ENCODE peak calls at places on chromosome 15, in nine cellular contexts. W is heart left ventricle, K is stomach, V is A549, O is transverse colon, H is endothelial cell of umbilical vein, F is HepG2, U is esophagus squamous epithelium, I is HCT116. X is an unnamed sample.

GRCh38 chr15:25061808-25062550 is 107.2 kb downstream of the SNRPN start:
- DNase-seq in U (no peak), K (no peak), I (no peak), W (no peak), H (no peak), V (no peak), F (no peak), O (no peak), X (peak)

GRCh38 chr15:31031471-31032064 is 40.1 kb upstream of the MTMR10 start:
- DNase-seq in H (peak), U (no peak), O (no peak), W (no peak), V (no peak), I (no peak), F (no peak), K (no peak), X (no peak)

GRCh38 chr15:39074341-39074740 is 506.5 kb upstream of the THBS1 start:
- DNase-seq in H (no peak), K (no peak), V (no peak), W (no peak), I (no peak), F (no peak), U (no peak), O (no peak), X (no peak)

GRCh38 chr15:76575177-76576078 is 238.9 kb downstream of the ISL2 start:
- DNase-seq in U (no peak), K (no peak), V (no peak), I (no peak), H (no peak), O (no peak), W (no peak), F (no peak), X (no peak)

GRCh38 chr15:39361497-39361896 is 219.4 kb upstream of the THBS1 start:
- DNase-seq in V (no peak), O (no peak), U (no peak), F (no peak), W (no peak), I (no peak), K (no peak), H (peak), X (no peak)

GRCh38 chr15:20645956-20646355 is 104.4 kb upstream of the GOLGA6L6 start:
- DNase-seq in H (no peak), I (no peak), F (no peak), W (peak), O (peak), U (no peak), K (no peak), V (peak), X (no peak)

GRCh38 chr15:69997701-69998273 is 99.9 kb downstream of the TLE3 start:
- DNase-seq in H (no peak), U (no peak), O (peak), F (no peak), V (peak), W (no peak), I (peak), K (peak), X (no peak)

GRCh38 chr15:36898522-36899126 is 201.7 kb downstream of the MEIS2 start:
- DNase-seq in W (no peak), O (no peak), K (no peak), V (no peak), F (peak), U (no peak), I (no peak), H (no peak), X (no peak)

GRCh38 chr15:55588070-55588817 is at the start of gene PYGO1:
- DNase-seq in V (peak), W (peak), U (no peak), K (peak), F (peak), O (peak), H (peak), I (no peak), X (peak)

GRCh38 chr15:73324496-73325170 is 44.1 kb downstream of the HCN4 start:
- DNase-seq in K (no peak), H (no peak), F (no peak), V (no peak), O (no peak), W (no peak), I (no peak), U (no peak), X (peak)

GRCh38 chr15:84947947-84948830 is 33.5 kb upstream of the PDE8A start:
- DNase-seq in O (no peak), H (peak), V (peak), W (no peak), I (no peak), F (no peak), U (no peak), K (no peak), X (no peak)

GRCh38 chr15:71215126-71215894 is 100.0 kb downstream of the THSD4 start:
- DNase-seq in K (no peak), U (no peak), F (no peak), W (no peak), O (no peak), H (no peak), I (no peak), V (no peak), X (no peak)

GRCh38 chr15:71545223-71545760 is 265.1 kb upstream of the NR2E3 start:
- DNase-seq in K (no peak), O (no peak), V (no peak), I (no peak), W (no peak), H (no peak), U (no peak), F (no peak), X (no peak)

GRCh38 chr15:59174846-59175831 is 31.5 kb upstream of the LDHAL6B start:
- DNase-seq in K (peak), O (peak), V (peak), U (no peak), H (peak), I (peak), F (peak), W (peak), X (peak)

GRCh38 chr15:66679043-66679656 is 22.9 kb upstream of the SMAD6 start:
- DNase-seq in F (no peak), K (no peak), O (no peak), H (no peak), V (no peak), U (no peak), W (no peak), I (no peak), X (no peak)

GRCh38 chr15:38883987-38884386 is 319.4 kb upstream of the RASGRP1 start:
- DNase-seq in V (no peak), O (no peak), W (no peak), F (no peak), H (peak), I (no peak), U (no peak), K (no peak), X (no peak)

GRCh38 chr15:48638966-48639365 is 6.5 kb downstream of the FBN1 start:
- DNase-seq in V (no peak), K (no peak), O (no peak), F (no peak), I (no peak), H (no peak), W (no peak), U (no peak), X (no peak)

GRCh38 chr15:40567111-40567510 is 2.0 kb upstream of the RPUSD2 start:
- DNase-seq in H (peak), I (peak), U (no peak), F (peak), V (peak), K (no peak), O (no peak), W (no peak), X (no peak)

GRCh38 chr15:36942248-36942827 is 158.0 kb downstream of the MEIS2 start:
- DNase-seq in F (no peak), W (no peak), V (no peak), U (no peak), I (no peak), O (no peak), K (no peak), H (no peak), X (no peak)

GRCh38 chr15:25832158-25832557 is 31.0 kb downstream of the ATP10A start:
- DNase-seq in U (no peak), W (no peak), F (no peak), H (no peak), I (no peak), V (no peak), K (no peak), O (no peak), X (no peak)

GRCh38 chr15:22819651-22820050 is 18.8 kb upstream of the NIPA2 start:
- DNase-seq in I (no peak), F (no peak), K (no peak), U (no peak), H (no peak), O (no peak), W (no peak), V (no peak), X (no peak)

GRCh38 chr15:96893159-96893906 is 562.8 kb downstream of the NR2F2 start:
- DNase-seq in W (no peak), O (no peak), V (peak), F (no peak), K (peak), I (no peak), U (no peak), H (peak), X (no peak)
- TF ChIP-seq CTCF in W (peak), O (peak), V (peak), F (peak), K (peak), I (no peak), U (peak), H (peak), X (peak)

DNA sequence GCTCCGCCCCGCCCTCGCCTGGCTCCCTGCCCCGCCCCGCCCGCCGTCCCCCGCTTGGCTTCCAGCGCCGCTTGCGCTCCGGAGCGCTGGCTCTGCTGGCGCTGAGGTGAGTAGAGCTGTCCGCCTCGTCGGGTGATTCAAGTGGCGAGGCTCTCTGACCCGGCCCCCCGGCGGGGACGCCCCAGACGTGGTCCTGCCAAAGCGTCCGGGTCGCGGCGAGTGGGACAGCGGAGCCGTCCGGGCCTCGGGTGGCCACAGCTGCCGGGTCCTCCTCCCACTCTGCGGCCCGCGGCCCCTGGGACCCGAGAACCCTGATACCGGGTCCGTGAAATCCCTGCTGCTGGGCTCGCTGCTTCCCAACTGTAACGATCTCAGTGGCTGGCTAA is at the start of gene LRRC28:
- DNase-seq in V (no peak), O (no peak), I (no peak), F (peak), H (no peak), K (no peak), U (no peak), W (no peak), X (no peak)
- TF ChIP-seq POLR2A in V (peak), O (peak), I (peak), F (peak), H (peak), K (peak), U (no peak), W (peak), X (no peak)

DNA sequence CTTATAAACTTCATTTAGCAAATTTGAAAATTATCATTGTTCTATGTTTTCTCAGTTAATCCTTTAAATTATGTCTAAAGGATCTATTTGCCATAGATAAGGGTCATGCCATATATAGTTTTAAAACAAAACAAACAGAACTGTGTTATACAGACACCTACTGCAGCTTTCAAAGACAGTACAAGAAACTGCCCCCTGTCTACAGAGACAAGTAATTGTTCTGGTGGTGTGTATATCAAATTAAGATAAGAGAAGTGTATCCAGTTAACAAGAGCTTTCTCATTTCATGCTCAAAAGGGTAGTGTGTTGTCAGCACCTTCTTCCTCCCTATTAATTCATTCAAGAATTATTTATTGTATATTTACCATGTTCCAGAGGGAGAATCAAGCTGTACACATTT is 201.2 kb downstream of the FMN1 start:
- DNase-seq in O (no peak), I (no peak), W (no peak), V (peak), U (no peak), H (no peak), F (no peak), K (no peak), X (no peak)
- TF ChIP-seq CTCF in O (peak), I (no peak), W (no peak), V (peak), U (no peak), H (no peak), F (no peak), K (no peak), X (no peak)

GRCh38 chr15:98126326-98127090 is 166.0 kb downstream of the ARRDC4 start:
- DNase-seq in I (no peak), O (no peak), U (no peak), H (no peak), F (no peak), K (no peak), W (no peak), V (no peak), X (no peak)

GRCh38 chr15:98123834-98124233 is 163.3 kb downstream of the ARRDC4 start:
- DNase-seq in K (no peak), W (no peak), O (no peak), I (no peak), F (no peak), U (no peak), V (no peak), H (no peak), X (no peak)

GRCh38 chr15:98131924-98132323 is 171.4 kb downstream of the ARRDC4 start:
- DNase-seq in O (no peak), I (no peak), W (no peak), F (no peak), U (no peak), K (no peak), H (no peak), V (no peak), X (no peak)

GRCh38 chr15:98124576-98124975 is 164.1 kb downstream of the ARRDC4 start:
- DNase-seq in F (no peak), V (no peak), U (no peak), H (no peak), I (no peak), W (no peak), K (no peak), O (no peak), X (no peak)

DNA sequence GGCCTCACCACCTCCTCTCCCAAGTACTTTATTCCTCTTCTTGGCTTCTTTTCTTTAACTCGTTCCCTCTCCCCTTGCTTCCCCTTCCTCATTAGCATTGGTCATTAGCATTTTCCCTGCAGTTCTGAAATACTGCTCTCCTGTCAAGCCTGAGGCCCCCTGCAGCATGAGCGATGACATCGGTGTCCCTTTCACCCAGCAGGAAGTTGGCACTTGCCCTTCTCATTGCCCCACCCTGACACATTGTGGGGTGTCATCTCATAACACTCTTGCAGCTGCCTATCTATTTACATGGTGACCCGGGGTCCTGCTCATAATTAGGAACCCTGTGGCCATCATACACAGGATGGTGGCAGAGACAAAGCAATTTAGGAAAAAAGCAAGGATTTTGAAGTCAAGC is 167.1 kb downstream of the ARRDC4 start:
- DNase-seq in K (no peak), V (no peak), U (no peak), F (no peak), O (no peak), H (no peak), W (no peak), I (no peak), X (no peak)
- TF ChIP-seq POLR2A in K (no peak), V (no peak), U (no peak), F (no peak), O (no peak), H (no peak), W (no peak), I (no peak), X (no peak)

GRCh38 chr15:43799209-43799944 is 643 bp downstream of the SERINC4 start:
- DNase-seq in K (no peak), H (no peak), W (no peak), I (no peak), F (no peak), U (no peak), O (peak), V (no peak), X (no peak)
- TF ChIP-seq CTCF in K (no peak), H (no peak), W (no peak), I (no peak), F (no peak), U (no peak), O (no peak), V (no peak), X (no peak)

GRCh38 chr15:41572866-41573265 is 13.9 kb downstream of the TYRO3 start:
- DNase-seq in V (no peak), K (no peak), U (no peak), W (no peak), F (no peak), I (no peak), H (no peak), O (no peak), X (no peak)

GRCh38 chr15:41575282-41575681 is 16.3 kb downstream of the TYRO3 start:
- DNase-seq in W (no peak), V (no peak), O (no peak), U (no peak), F (no peak), I (no peak), K (no peak), H (no peak), X (no peak)

GRCh38 chr15:41574158-41574557 is 15.1 kb downstream of the TYRO3 start:
- DNase-seq in K (no peak), V (no peak), O (no peak), H (no peak), F (no peak), W (no peak), U (no peak), I (no peak), X (no peak)

GRCh38 chr15:41571948-41572347 is 12.9 kb downstream of the TYRO3 start:
- DNase-seq in W (no peak), K (no peak), H (no peak), I (no peak), V (no peak), O (no peak), F (no peak), U (no peak), X (no peak)

GRCh38 chr15:41573396-41573795 is 14.4 kb downstream of the TYRO3 start:
- DNase-seq in U (no peak), I (no peak), K (no peak), F (no peak), V (no peak), O (no peak), W (no peak), H (no peak), X (no peak)
- TF ChIP-seq POLR2A in U (no peak), I (no peak), K (no peak), F (no peak), V (no peak), O (no peak), W (no peak), H (no peak), X (no peak)

GRCh38 chr15:92696096-92696495 is 40.5 kb upstream of the FAM174B start:
- DNase-seq in K (no peak), I (no peak), U (no peak), W (no peak), F (no peak), H (no peak), O (no peak), V (no peak), X (no peak)

GRCh38 chr15:92690370-92690769 is 34.8 kb upstream of the FAM174B start:
- DNase-seq in F (no peak), I (no peak), O (no peak), U (no peak), W (no peak), V (no peak), H (no peak), K (no peak), X (no peak)

GRCh38 chr15:92693922-92694331 is 38.4 kb upstream of the FAM174B start:
- DNase-seq in K (no peak), U (no peak), F (peak), I (peak), V (peak), W (no peak), O (no peak), H (peak), X (no peak)
- TF ChIP-seq CTCF in K (no peak), U (no peak), F (peak), I (peak), V (peak), W (peak), O (no peak), H (peak), X (no peak)

GRCh38 chr15:75455982-75456531 is 4.6 kb upstream of the SIN3A start:
- DNase-seq in K (peak), H (peak), I (peak), O (peak), W (no peak), V (peak), U (no peak), F (peak), X (no peak)
- TF ChIP-seq POLR2A in K (no peak), H (no peak), I (no peak), O (peak), W (no peak), V (no peak), U (no peak), F (no peak), X (no peak)

GRCh38 chr15:75029378-75030022 is 6.1 kb downstream of the PPCDC start:
- DNase-seq in O (peak), W (peak), U (peak), K (peak), F (peak), V (peak), H (peak), I (peak), X (peak)
- TF ChIP-seq CTCF in O (peak), W (peak), U (peak), K (peak), F (peak), V (peak), H (peak), I (peak), X (peak)

GRCh38 chr15:90902996-90903732 is at the start of gene MAN2A2:
- DNase-seq in V (peak), K (peak), H (peak), U (no peak), O (peak), I (peak), W (peak), F (peak), X (no peak)

GRCh38 chr15:90901799-90902655 is 1.1 kb upstream of the MAN2A2 start:
- DNase-seq in H (peak), K (peak), F (peak), U (no peak), O (peak), V (peak), I (peak), W (peak), X (peak)

GRCh38 chr15:90904746-90905145 is 1.6 kb downstream of the MAN2A2 start:
- DNase-seq in I (no peak), K (no peak), V (no peak), U (no peak), H (no peak), O (no peak), F (no peak), W (no peak), X (no peak)

GRCh38 chr15:90903733-90904536 is 833 bp downstream of the MAN2A2 start:
- DNase-seq in K (peak), V (peak), H (no peak), F (peak), U (no peak), I (no peak), O (peak), W (no peak), X (no peak)

GRCh38 chr15:90902656-90902995 is 476 bp upstream of the MAN2A2 start:
- DNase-seq in F (no peak), O (no peak), I (no peak), W (no peak), V (no peak), K (no peak), U (no peak), H (no peak), X (no peak)
- TF ChIP-seq POLR2A in F (no peak), O (no peak), I (peak), W (no peak), V (no peak), K (no peak), U (no peak), H (no peak), X (peak)

X was measured in suprapubic skin.